ENCODE peak calls at places on chromosomes 16 and 17, in six cellular contexts. V is right lobe of liver, A is mucosa of descending colon, T is suprapubic skin, C is HCT116, G is left ventricle myocardium inferior. U is an unnamed sample.

GRCh38 chr16:30163538-30163937 is 19.9 kb upstream of the CORO1A start:
- DNase-seq in V (no peak), A (peak; percentile 8), T (no peak), C (no peak), G (no peak), U (no peak)

GRCh38 chr17:44400226-44400847 is 10.9 kb upstream of the ITGA2B start:
- DNase-seq in V (no peak), A (no peak), T (no peak), C (peak; percentile 12), G (no peak), U (no peak)

GRCh38 chr17:78789149-78789662 is 7.1 kb upstream of the CYTH1 start:
- DNase-seq in V (no peak), A (no peak), T (no peak), C (no peak), G (no peak), U (no peak)

GRCh38 chr17:57892146-57892819 is 42.4 kb upstream of the MRPS23 start:
- DNase-seq in V (peak; percentile 88), A (peak; percentile 90), T (peak; percentile 92), C (peak; percentile 81), G (peak; percentile 90), U (peak; percentile 87)

GRCh38 chr16:25126820-25127232 is 15.3 kb downstream of the LCMT1 start:
- DNase-seq in V (no peak), A (peak; percentile 72), T (no peak), C (no peak), G (no peak), U (no peak)

GRCh38 chr17:77472837-77473214 is 332.1 kb downstream of the SEC14L1 start:
- DNase-seq in V (no peak), A (no peak), T (no peak), C (no peak), G (no peak), U (no peak)

GRCh38 chr17:41909088-41909487 is 9.7 kb downstream of the ACLY start:
- DNase-seq in V (no peak), A (no peak), T (no peak), C (no peak), G (no peak), U (no peak)

GRCh38 chr17:68295086-68295485 is 3.8 kb downstream of the ARSG start:
- DNase-seq in V (no peak), A (no peak), T (no peak), C (no peak), G (no peak), U (no peak)

GRCh38 chr17:45145035-45145389 is 3.3 kb upstream of the HEXIM1 start:
- DNase-seq in V (peak; percentile 44), A (no peak), T (no peak), C (no peak), G (peak; percentile 19), U (no peak)

GRCh38 chr17:7486181-7486580 is 2.0 kb downstream of the POLR2A start:
- DNase-seq in V (peak; percentile 8), A (no peak), T (no peak), C (no peak), G (no peak), U (no peak)

GRCh38 chr16:54503011-54503410 is 216.4 kb upstream of the IRX3 start:
- DNase-seq in V (no peak), A (peak; percentile 58), T (peak; percentile 72), C (no peak), G (peak; percentile 80), U (peak; percentile 75)

GRCh38 chr16:84827131-84827574 is 7.4 kb downstream of the CRISPLD2 start:
- DNase-seq in V (no peak), A (no peak), T (no peak), C (no peak), G (no peak), U (no peak)

GRCh38 chr17:41512789-41513547 is 5.7 kb downstream of the KRT15 start:
- DNase-seq in V (no peak), A (no peak), T (no peak), C (no peak), G (no peak), U (no peak)

GRCh38 chr16:66405057-66405783 is 21.9 kb upstream of the BEAN1 start:
- DNase-seq in V (no peak), A (no peak), T (no peak), C (no peak), G (no peak), U (no peak)

GRCh38 chr16:67773099-67773498 is 33.3 kb downstream of the RANBP10 start:
- DNase-seq in V (peak; percentile 65), A (no peak), T (no peak), C (no peak), G (peak; percentile 23), U (peak; percentile 62)

GRCh38 chr16:87856796-87857228 is 12.5 kb downstream of the SLC7A5 start:
- DNase-seq in V (no peak), A (no peak), T (no peak), C (no peak), G (no peak), U (no peak)

GRCh38 chr17:14871921-14872320 is 393.2 kb downstream of the PMP22 start:
- DNase-seq in V (no peak), A (no peak), T (no peak), C (no peak), G (no peak), U (no peak)

GRCh38 chr16:11334831-11335404 is 10.3 kb upstream of the RMI2 start:
- DNase-seq in V (no peak), A (no peak), T (no peak), C (no peak), G (no peak), U (no peak)

GRCh38 chr16:11497329-11497805 is 89.4 kb downstream of the LITAF start:
- DNase-seq in V (peak; percentile 95), A (peak; percentile 84), T (peak; percentile 89), C (peak; percentile 85), G (peak; percentile 89), U (peak; percentile 90)

GRCh38 chr16:80066805-80067580 is 466.5 kb upstream of the MAF start:
- DNase-seq in V (no peak), A (no peak), T (no peak), C (no peak), G (no peak), U (no peak)

GRCh38 chr16:18932243-18932997 is 6.2 kb upstream of the SMG1 start:
- DNase-seq in V (no peak), A (no peak), T (no peak), C (no peak), G (no peak), U (no peak)

GRCh38 chr16:61791465-61791864 is 244.8 kb downstream of the CDH8 start:
- DNase-seq in V (no peak), A (no peak), T (no peak), C (no peak), G (no peak), U (no peak)

GRCh38 chr16:68760671-68761275 is 23.7 kb downstream of the CDH1 start:
- DNase-seq in V (no peak), A (peak; percentile 37), T (no peak), C (no peak), G (no peak), U (no peak)

GRCh38 chr16:86834451-86835035 is 256.2 kb downstream of the FOXL1 start:
- DNase-seq in V (no peak), A (no peak), T (no peak), C (no peak), G (no peak), U (no peak)

GRCh38 chr16:68676113-68676860 is 31.2 kb downstream of the CDH3 start:
- DNase-seq in V (no peak), A (no peak), T (no peak), C (no peak), G (no peak), U (no peak)

GRCh38 chr17:57051886-57052342 is 33.1 kb upstream of the AKAP1 start:
- DNase-seq in V (no peak), A (no peak), T (no peak), C (no peak), G (no peak), U (no peak)

GRCh38 chr17:67707442-67707841 is 10.3 kb upstream of the NOL11 start:
- DNase-seq in V (no peak), A (no peak), T (no peak), C (no peak), G (no peak), U (no peak)

GRCh38 chr17:71114911-71115668 is 945.8 kb downstream of the KCNJ2 start:
- DNase-seq in V (no peak), A (no peak), T (no peak), C (no peak), G (no peak), U (no peak)

GRCh38 chr17:69969897-69970296 is 105.1 kb upstream of the KCNJ16 start:
- DNase-seq in V (no peak), A (no peak), T (no peak), C (no peak), G (no peak), U (no peak)

GRCh38 chr17:57572062-57572461 is 173.0 kb downstream of the CCDC182 start:
- DNase-seq in V (no peak), A (no peak), T (no peak), C (no peak), G (no peak), U (no peak)

DNA sequence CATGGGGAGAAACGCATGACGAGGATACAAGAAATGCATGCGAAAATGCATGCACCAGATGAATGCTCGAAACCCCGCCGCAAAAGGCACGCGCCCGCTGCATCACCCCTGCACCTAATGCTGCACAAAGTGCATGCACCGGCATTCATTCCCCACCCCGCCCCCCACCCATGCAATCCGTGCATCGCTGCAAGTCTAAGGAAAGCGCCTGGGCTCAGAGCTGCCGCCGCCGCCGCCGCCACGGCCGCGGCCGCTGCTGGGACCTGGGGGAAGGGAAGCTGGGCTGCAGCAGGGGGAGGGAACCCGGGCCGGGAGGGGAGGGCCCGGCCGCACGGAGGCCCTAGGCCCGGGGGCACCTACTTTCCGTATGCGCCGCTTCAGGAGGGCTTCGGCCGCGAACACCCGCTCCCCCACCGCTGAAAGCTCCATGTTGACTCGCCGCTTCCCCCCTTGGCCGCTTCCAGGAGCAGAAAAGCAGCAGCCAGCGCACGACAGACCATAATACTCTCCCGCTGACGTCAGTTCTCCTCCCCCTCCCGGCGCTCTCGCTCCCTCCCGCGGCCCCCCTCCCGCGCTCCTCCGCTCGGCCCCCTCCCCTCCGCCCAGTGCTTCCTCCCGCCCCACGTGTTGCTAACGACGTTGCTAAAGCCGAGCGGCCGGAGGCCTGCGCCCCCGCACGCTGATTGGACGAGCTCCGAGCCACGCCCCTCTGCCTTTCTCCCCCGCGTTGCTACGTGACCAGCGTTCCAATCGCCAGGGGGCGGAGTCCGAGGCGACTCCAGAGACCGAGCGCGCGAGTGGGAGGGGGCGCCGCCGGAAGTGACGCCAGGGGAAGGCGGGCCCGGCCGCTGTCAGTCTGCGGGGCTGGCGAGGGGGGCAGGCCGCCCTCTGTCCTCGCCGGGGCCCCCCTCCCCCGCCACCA is at the start of gene CBX8:
- DNase-seq in V (peak; percentile 100), A (peak; percentile 100), T (peak; percentile 100), C (peak; percentile 100), G (peak; percentile 100), U (peak; percentile 100)
- H3K4me1 ChIP-seq in V (peaks cover 13% of the 10 kb centered on the region), A (peaks cover 47% of the 10 kb centered on the region), T (peaks cover 70% of the 10 kb centered on the region), C (peaks cover 40% of the 10 kb centered on the region), G (peaks cover 70% of the 10 kb centered on the region), U (peaks cover 70% of the 10 kb centered on the region)

GRCh38 chr17:64081802-64082799 is 47.8 kb downstream of the ERN1 start:
- DNase-seq in V (no peak), A (no peak), T (no peak), C (peak; percentile 82), G (no peak), U (no peak)
- H3K4me1 ChIP-seq in V (peaks cover 57% of the 10 kb centered on the region), A (peaks cover 50% of the 10 kb centered on the region), T (peaks cover 37% of the 10 kb centered on the region), C (peaks cover 31% of the 10 kb centered on the region), G (peaks cover 36% of the 10 kb centered on the region), U (peaks cover 35% of the 10 kb centered on the region)

GRCh38 chr17:82269138-82269881 is 4.2 kb downstream of the CSNK1D start:
- DNase-seq in V (no peak), A (peak; percentile 76), T (no peak), C (no peak), G (no peak), U (no peak)
- H3K4me1 ChIP-seq in V (peaks cover 55% of the 10 kb centered on the region), A (peaks cover 65% of the 10 kb centered on the region), T (peaks cover 72% of the 10 kb centered on the region), C (peaks cover 30% of the 10 kb centered on the region), G (peaks cover 87% of the 10 kb centered on the region), U (peaks cover 80% of the 10 kb centered on the region)

GRCh38 chr17:47945080-47945479 is 3.7 kb downstream of the PNPO start:
- DNase-seq in V (no peak), A (no peak), T (no peak), C (no peak), G (no peak), U (no peak)
- H3K4me1 ChIP-seq in V (peaks cover 60% of the 10 kb centered on the region), A (peaks cover 49% of the 10 kb centered on the region), T (peaks cover 48% of the 10 kb centered on the region), C (peaks cover 38% of the 10 kb centered on the region), G (peaks cover 76% of the 10 kb centered on the region), U (peaks cover 8% of the 10 kb centered on the region)